ENCODE peak calls at places on chromosomes 2 and 18, in seven cellular contexts. One of them, this sample, is unnamed. For H3K4me1, the result is how much of the 10 kb centered on the place peaks cover.

GRCh38 chr2:206797376-206797775 is 32.0 kb downstream of the FASTKD2 start:
- DNase-seq in neuronal stem cell: no peak
- DNase-seq in mesenchymal stem cell: no peak
- DNase-seq in IMR-90: no peak
- DNase-seq in trophoblast cell: peak
- DNase-seq in H9: no peak
- DNase-seq in H1: no peak
- DNase-seq in this sample: no peak

GRCh38 chr2:163736433-163737168 is 793 bp upstream of the FIGN start:
- DNase-seq in neuronal stem cell: peak
- DNase-seq in mesenchymal stem cell: peak
- DNase-seq in IMR-90: no peak
- DNase-seq in trophoblast cell: peak
- DNase-seq in H9: peak
- DNase-seq in H1: peak
- DNase-seq in this sample: peak

GRCh38 chr2:102053096-102053495 is 61.3 kb downstream of the IL1R2 start:
- DNase-seq in neuronal stem cell: no peak
- DNase-seq in mesenchymal stem cell: no peak
- DNase-seq in IMR-90: no peak
- DNase-seq in trophoblast cell: no peak
- DNase-seq in H9: no peak
- DNase-seq in H1: no peak
- DNase-seq in this sample: no peak

GRCh38 chr18:7941533-7941932 is 374.4 kb downstream of the PTPRM start:
- DNase-seq in neuronal stem cell: no peak
- DNase-seq in mesenchymal stem cell: no peak
- DNase-seq in IMR-90: no peak
- DNase-seq in trophoblast cell: no peak
- DNase-seq in H9: no peak
- DNase-seq in H1: no peak
- DNase-seq in this sample: no peak

GRCh38 chr2:199558156-199558555 is 100.4 kb upstream of the SATB2 start:
- DNase-seq in neuronal stem cell: no peak
- DNase-seq in mesenchymal stem cell: no peak
- DNase-seq in IMR-90: no peak
- DNase-seq in trophoblast cell: no peak
- DNase-seq in H9: no peak
- DNase-seq in H1: no peak
- DNase-seq in this sample: no peak

GRCh38 chr2:133765693-133766092 is 197.4 kb upstream of the NCKAP5 start:
- DNase-seq in neuronal stem cell: no peak
- DNase-seq in mesenchymal stem cell: no peak
- DNase-seq in IMR-90: no peak
- DNase-seq in trophoblast cell: no peak
- DNase-seq in H9: no peak
- DNase-seq in H1: no peak
- DNase-seq in this sample: no peak

GRCh38 chr18:13366541-13366940 is 148.0 kb downstream of the LDLRAD4 start:
- DNase-seq in neuronal stem cell: no peak
- DNase-seq in mesenchymal stem cell: no peak
- DNase-seq in IMR-90: no peak
- DNase-seq in trophoblast cell: no peak
- DNase-seq in H9: no peak
- DNase-seq in H1: no peak
- DNase-seq in this sample: no peak

GRCh38 chr2:152861349-152861942 is 143.0 kb downstream of the ARL6IP6 start:
- DNase-seq in neuronal stem cell: no peak
- DNase-seq in mesenchymal stem cell: peak
- DNase-seq in IMR-90: peak
- DNase-seq in trophoblast cell: no peak
- DNase-seq in H9: peak
- DNase-seq in H1: peak
- DNase-seq in this sample: peak

GRCh38 chr18:78390348-78390929 is 589.2 kb upstream of the SALL3 start:
- DNase-seq in neuronal stem cell: no peak
- DNase-seq in mesenchymal stem cell: no peak
- DNase-seq in IMR-90: no peak
- DNase-seq in trophoblast cell: no peak
- DNase-seq in H9: peak
- DNase-seq in H1: no peak
- DNase-seq in this sample: no peak

GRCh38 chr2:127664065-127664894 is 11.1 kb downstream of the LIMS2 start:
- DNase-seq in neuronal stem cell: no peak
- DNase-seq in mesenchymal stem cell: no peak
- DNase-seq in IMR-90: no peak
- DNase-seq in trophoblast cell: no peak
- DNase-seq in H9: peak
- DNase-seq in H1: no peak
- DNase-seq in this sample: no peak

GRCh38 chr2:201879986-201880385 is 73.6 kb downstream of the CDK15 start:
- DNase-seq in neuronal stem cell: no peak
- DNase-seq in mesenchymal stem cell: no peak
- DNase-seq in IMR-90: peak
- DNase-seq in trophoblast cell: no peak
- DNase-seq in H9: no peak
- DNase-seq in H1: no peak
- DNase-seq in this sample: no peak

GRCh38 chr2:36088716-36089328 is 266.8 kb upstream of the CRIM1 start:
- DNase-seq in neuronal stem cell: no peak
- DNase-seq in mesenchymal stem cell: no peak
- DNase-seq in IMR-90: no peak
- DNase-seq in trophoblast cell: no peak
- DNase-seq in H9: peak
- DNase-seq in H1: no peak
- DNase-seq in this sample: peak

GRCh38 chr2:221133941-221134340 is 438.2 kb downstream of the EPHA4 start:
- DNase-seq in neuronal stem cell: no peak
- DNase-seq in mesenchymal stem cell: no peak
- DNase-seq in IMR-90: no peak
- DNase-seq in trophoblast cell: no peak
- DNase-seq in H9: no peak
- DNase-seq in H1: no peak
- DNase-seq in this sample: no peak

GRCh38 chr2:101263377-101263800 is 10.7 kb downstream of the CNOT11 start:
- DNase-seq in neuronal stem cell: no peak
- DNase-seq in mesenchymal stem cell: no peak
- DNase-seq in IMR-90: no peak
- DNase-seq in trophoblast cell: no peak
- DNase-seq in H9: no peak
- DNase-seq in H1: no peak
- DNase-seq in this sample: no peak

GRCh38 chr18:77548790-77549420 is 299.3 kb downstream of the GALR1 start:
- DNase-seq in neuronal stem cell: no peak
- DNase-seq in mesenchymal stem cell: no peak
- DNase-seq in IMR-90: no peak
- DNase-seq in trophoblast cell: no peak
- DNase-seq in H9: no peak
- DNase-seq in H1: no peak
- DNase-seq in this sample: no peak

GRCh38 chr2:144015655-144016245 is 504.2 kb downstream of the ZEB2 start:
- DNase-seq in neuronal stem cell: no peak
- DNase-seq in mesenchymal stem cell: peak
- DNase-seq in IMR-90: peak
- DNase-seq in trophoblast cell: peak
- DNase-seq in H9: no peak
- DNase-seq in H1: no peak
- DNase-seq in this sample: no peak

GRCh38 chr2:32947076-32947483 is 327 bp downstream of the LTBP1 start:
- DNase-seq in neuronal stem cell: peak
- DNase-seq in mesenchymal stem cell: no peak
- DNase-seq in IMR-90: no peak
- DNase-seq in trophoblast cell: no peak
- DNase-seq in H9: no peak
- DNase-seq in H1: peak
- DNase-seq in this sample: peak

GRCh38 chr2:202432776-202433175 is 56.6 kb downstream of the BMPR2 start:
- DNase-seq in neuronal stem cell: no peak
- DNase-seq in mesenchymal stem cell: no peak
- DNase-seq in IMR-90: no peak
- DNase-seq in trophoblast cell: no peak
- DNase-seq in H9: no peak
- DNase-seq in H1: no peak
- DNase-seq in this sample: no peak

GRCh38 chr2:232860593-232861241 is 9.3 kb upstream of the SNORC start:
- DNase-seq in neuronal stem cell: no peak
- DNase-seq in mesenchymal stem cell: no peak
- DNase-seq in IMR-90: no peak
- DNase-seq in trophoblast cell: no peak
- DNase-seq in H9: no peak
- DNase-seq in H1: no peak
- DNase-seq in this sample: peak

GRCh38 chr18:23135679-23136325 is 517 bp downstream of the CABLES1 start:
- DNase-seq in neuronal stem cell: peak
- DNase-seq in mesenchymal stem cell: peak
- DNase-seq in IMR-90: no peak
- DNase-seq in trophoblast cell: peak
- DNase-seq in H9: no peak
- DNase-seq in H1: no peak
- DNase-seq in this sample: peak

DNA sequence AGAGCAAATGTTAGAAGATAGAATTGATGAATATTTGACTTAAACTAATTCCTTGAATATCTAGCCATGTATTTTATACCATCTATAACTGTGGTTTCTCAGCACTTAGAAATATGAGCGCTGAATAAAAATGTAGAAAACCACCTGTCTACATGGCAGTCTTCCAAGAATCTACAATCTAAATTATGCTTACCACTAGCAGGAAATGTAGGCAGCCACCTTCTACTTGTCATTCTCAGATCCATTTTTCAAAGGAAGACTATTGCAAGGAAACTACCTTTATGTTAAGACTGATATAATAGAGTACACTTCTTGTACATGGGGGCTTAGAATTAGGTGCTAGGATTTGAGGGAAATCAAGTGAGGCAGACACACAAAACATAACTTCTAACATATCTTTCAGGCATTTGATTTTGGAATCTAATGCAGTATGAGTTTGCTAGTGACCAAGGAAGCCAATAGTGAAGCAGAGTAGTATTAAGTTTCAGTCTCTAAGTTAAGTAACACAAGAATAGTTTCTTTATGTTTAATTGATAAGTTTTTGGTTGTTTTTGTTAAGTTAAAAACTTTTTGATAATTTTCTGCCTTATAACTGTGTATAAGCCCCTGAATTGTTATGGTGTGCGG is 175.9 kb upstream of the ITGA4 start:
- DNase-seq in neuronal stem cell: no peak
- DNase-seq in mesenchymal stem cell: no peak
- DNase-seq in IMR-90: no peak
- DNase-seq in trophoblast cell: no peak
- DNase-seq in H9: no peak
- DNase-seq in H1: no peak
- DNase-seq in this sample: no peak
- H2AK5ac ChIP-seq in neuronal stem cell: no peak
- H2AK5ac ChIP-seq in mesenchymal stem cell: no peak
- H2AK5ac ChIP-seq in IMR-90: no peak
- H2AK5ac ChIP-seq in trophoblast cell: no peak
- H2AK5ac ChIP-seq in H9: no peak
- H2AK5ac ChIP-seq in H1: no peak
- H2AK5ac ChIP-seq in this sample: no peak

DNA sequence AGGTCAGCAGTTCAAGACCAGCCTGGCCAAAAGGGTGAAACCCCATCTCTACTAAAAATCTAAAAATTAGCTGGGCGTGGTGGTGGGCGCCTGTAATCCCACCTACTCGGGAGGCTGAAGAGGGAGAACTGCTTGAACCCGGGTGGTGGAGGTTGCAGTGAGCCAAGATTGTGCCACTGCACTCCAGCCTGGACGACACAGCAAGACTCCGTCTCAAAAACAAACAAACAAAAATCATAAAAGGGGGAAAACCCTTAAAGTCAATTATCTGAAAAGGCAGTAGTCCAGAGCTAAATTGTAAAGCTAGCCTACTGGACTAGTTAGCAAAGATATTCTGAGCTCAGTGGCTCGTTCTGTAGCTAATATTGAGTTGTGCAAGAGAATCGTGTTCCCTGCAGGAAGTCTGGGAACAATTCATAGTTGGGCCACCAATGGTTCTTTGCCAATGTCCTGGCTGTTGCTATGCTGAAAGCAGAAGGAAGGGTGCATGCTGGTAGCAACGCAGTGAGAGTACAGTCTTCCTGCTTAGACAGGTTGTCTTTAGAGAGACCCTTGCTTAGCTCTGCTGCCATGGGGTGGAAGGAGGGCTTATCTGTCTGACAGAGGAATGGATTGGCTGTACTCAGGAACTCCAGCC is 4.3 kb downstream of the TGOLN2 start:
- DNase-seq in neuronal stem cell: no peak
- DNase-seq in mesenchymal stem cell: no peak
- DNase-seq in IMR-90: no peak
- DNase-seq in trophoblast cell: no peak
- DNase-seq in H9: no peak
- DNase-seq in H1: no peak
- DNase-seq in this sample: no peak
- H3K4me2 ChIP-seq in neuronal stem cell: no peak
- H3K4me2 ChIP-seq in mesenchymal stem cell: no peak
- H3K4me2 ChIP-seq in IMR-90: no peak
- H3K4me2 ChIP-seq in trophoblast cell: no peak
- H3K4me2 ChIP-seq in H9: no peak
- H3K4me2 ChIP-seq in H1: no peak
- H3K4me2 ChIP-seq in this sample: no peak

GRCh38 chr18:37547196-37547595 is 18.4 kb downstream of the CELF4 start:
- DNase-seq in neuronal stem cell: no peak
- DNase-seq in mesenchymal stem cell: no peak
- DNase-seq in IMR-90: no peak
- DNase-seq in trophoblast cell: no peak
- DNase-seq in H9: no peak
- DNase-seq in H1: no peak
- DNase-seq in this sample: no peak
- H3K4me1 ChIP-seq in neuronal stem cell: under half
- H3K4me1 ChIP-seq in mesenchymal stem cell: under half
- H3K4me1 ChIP-seq in IMR-90: under half
- H3K4me1 ChIP-seq in trophoblast cell: under half
- H3K4me1 ChIP-seq in H9: under half
- H3K4me1 ChIP-seq in H1: under half
- H3K4me1 ChIP-seq in this sample: under half

GRCh38 chr2:190615555-190616200 is 33.2 kb upstream of the NAB1 start:
- DNase-seq in neuronal stem cell: no peak
- DNase-seq in mesenchymal stem cell: no peak
- DNase-seq in IMR-90: no peak
- DNase-seq in trophoblast cell: no peak
- DNase-seq in H9: peak
- DNase-seq in H1: no peak
- DNase-seq in this sample: peak
- H2AK5ac ChIP-seq in neuronal stem cell: no peak
- H2AK5ac ChIP-seq in mesenchymal stem cell: no peak
- H2AK5ac ChIP-seq in IMR-90: no peak
- H2AK5ac ChIP-seq in trophoblast cell: no peak
- H2AK5ac ChIP-seq in H9: no peak
- H2AK5ac ChIP-seq in H1: no peak
- H2AK5ac ChIP-seq in this sample: no peak